ENCODE peak calls at places on chromosomes 12 and 14, in four cellular contexts. R is ascending aorta, P is pancreas, W is astrocyte of the hippocampus. T is an unnamed sample.

GRCh38 chr12:53585726-53586125 is 40.5 kb downstream of the ATF7 start:
- DNase-seq in P (no peak), W (no peak), R (no peak), T (no peak)

GRCh38 chr12:25034676-25035075 is 85.8 kb upstream of the BCAT1 start:
- DNase-seq in P (no peak), W (peak; percentile 38), R (no peak), T (no peak)

GRCh38 chr12:90828621-90829020 is 126.4 kb downstream of the CCER1 start:
- DNase-seq in R (no peak), W (no peak), P (no peak), T (no peak)

GRCh38 chr12:12353807-12354206 is 3.1 kb upstream of the BORCS5 start:
- DNase-seq in R (no peak), P (no peak), W (no peak), T (no peak)

GRCh38 chr14:89720741-89721315 is 233.7 kb downstream of the EFCAB11 start:
- DNase-seq in P (no peak), W (peak; percentile 9), R (peak; percentile 74), T (no peak)

GRCh38 chr12:55068416-55069010 is 48.7 kb downstream of the NEUROD4 start:
- DNase-seq in W (peak; percentile 64), R (no peak), P (peak; percentile 28), T (peak; percentile 49)

GRCh38 chr12:113057565-113058485 is 1.3 kb downstream of the DTX1 start:
- DNase-seq in R (no peak), P (no peak), W (no peak), T (no peak)

GRCh38 chr14:90625445-90625844 is 190.8 kb downstream of the TTC7B start:
- DNase-seq in W (no peak), P (no peak), R (peak; percentile 50), T (no peak)

GRCh38 chr12:42372154-42372791 is 46.3 kb downstream of the PPHLN1 start:
- DNase-seq in R (no peak), W (peak; percentile 57), P (no peak), T (peak; percentile 28)

GRCh38 chr14:60845523-60845922 is 111.0 kb downstream of the MNAT1 start:
- DNase-seq in P (no peak), R (no peak), W (no peak), T (no peak)

GRCh38 chr12:99706736-99707473 is 59.4 kb downstream of the GARIN6 start:
- DNase-seq in R (no peak), W (no peak), P (no peak), T (no peak)

GRCh38 chr12:74111688-74112360 is 425.8 kb upstream of the ATXN7L3B start:
- DNase-seq in W (no peak), P (no peak), R (no peak), T (peak; percentile 46)

GRCh38 chr12:449203-449602 is 10.5 kb upstream of the B4GALNT3 start:
- DNase-seq in P (no peak), W (no peak), R (no peak), T (no peak)

GRCh38 chr14:95227279-95227860 is 70.0 kb upstream of the DICER1 start:
- DNase-seq in P (peak; percentile 63), R (no peak), W (peak; percentile 88), T (peak; percentile 85)

T was measured in astrocyte of the spinal cord.